ENCODE peak calls at places on chromosome 3, in five cellular contexts. N is AG09309, V is mesothelial cell of epicardium, D is left lung, I is endothelial cell of umbilical vein. G is an unnamed sample.

GRCh38 chr3:80676869-80677268 is 909.1 kb upstream of the ROBO1 start:
- DNase-seq in N (no peak), I (peak; percentile 4), D (no peak), V (no peak), G (no peak)

GRCh38 chr3:40827942-40828688 is 303.4 kb downstream of the ZNF621 start:
- DNase-seq in N (no peak), V (no peak), I (no peak), D (no peak), G (no peak)

GRCh38 chr3:30655187-30655812 is 48.9 kb downstream of the TGFBR2 start:
- DNase-seq in N (no peak), I (peak; percentile 83), D (no peak), V (no peak), G (no peak)

GRCh38 chr3:113747719-113748046 is 848 bp downstream of the ATP6V1A start:
- DNase-seq in N (no peak), V (no peak), D (no peak), I (no peak), G (no peak)

GRCh38 chr3:57545636-57546268 is 1.6 kb upstream of the DNAH12 start:
- DNase-seq in I (no peak), N (no peak), D (no peak), V (no peak), G (no peak)

GRCh38 chr3:176514297-176514696 is 683.0 kb downstream of the TBL1XR1 start:
- DNase-seq in V (no peak), I (peak; percentile 73), D (no peak), N (peak; percentile 17), G (peak; percentile 5)

GRCh38 chr3:194091141-194091540 is 44.8 kb upstream of the HES1 start:
- DNase-seq in I (no peak), N (peak; percentile 38), D (no peak), V (no peak), G (no peak)

GRCh38 chr3:167302710-167303109 is 77.4 kb downstream of the ZBBX start:
- DNase-seq in V (no peak), N (no peak), I (no peak), D (no peak), G (no peak)

GRCh38 chr3:172082269-172082668 is 42.9 kb downstream of the FNDC3B start:
- DNase-seq in D (no peak), I (no peak), N (peak; percentile 97), V (no peak), G (peak; percentile 90)

GRCh38 chr3:149207475-149207874 is 14.2 kb downstream of the CP start:
- DNase-seq in N (no peak), D (no peak), I (no peak), V (no peak), G (no peak)

GRCh38 chr3:159929181-159929893 is 59.3 kb upstream of the IL12A start:
- DNase-seq in D (no peak), V (no peak), I (peak; percentile 70), N (peak; percentile 66), G (peak; percentile 42)

GRCh38 chr3:72095521-72095920 is 310.6 kb upstream of the PROK2 start:
- DNase-seq in V (no peak), I (no peak), N (no peak), D (no peak), G (no peak)

GRCh38 chr3:81788650-81789049 is 27.2 kb upstream of the GBE1 start:
- DNase-seq in V (no peak), N (no peak), I (no peak), D (no peak), G (no peak)

GRCh38 chr3:113441051-113441770 is at the start of gene CFAP44:
- DNase-seq in N (no peak), V (peak; percentile 88), I (peak; percentile 61), D (peak; percentile 89), G (peak; percentile 15)

GRCh38 chr3:141505166-141505565 is 18.3 kb downstream of the RASA2 start:
- DNase-seq in D (no peak), V (no peak), N (no peak), I (no peak), G (no peak)

GRCh38 chr3:169619793-169620192 is 43.7 kb downstream of the MECOM start:
- DNase-seq in N (no peak), V (no peak), I (peak; percentile 73), D (no peak), G (no peak)

GRCh38 chr3:41148901-41149300 is 50.4 kb upstream of the CTNNB1 start:
- DNase-seq in N (no peak), I (peak; percentile 91), V (no peak), D (no peak), G (no peak)

GRCh38 chr3:156135921-156136655 is 15.7 kb downstream of the KCNAB1 start:
- DNase-seq in V (no peak), I (peak; percentile 13), N (no peak), D (no peak), G (no peak)

GRCh38 chr3:150787741-150788370 is 24.9 kb upstream of the SIAH2 start:
- DNase-seq in D (peak; percentile 96), N (peak; percentile 8), V (peak; percentile 86), I (peak; percentile 60), G (no peak)

GRCh38 chr3:5376761-5377160 is 189.3 kb downstream of the EDEM1 start:
- DNase-seq in D (peak; percentile 39), V (no peak), N (no peak), I (no peak), G (no peak)

GRCh38 chr3:24119321-24119751 is 174.2 kb downstream of the NR1D2 start:
- DNase-seq in D (peak; percentile 60), I (no peak), N (peak; percentile 31), V (no peak), G (no peak)

GRCh38 chr3:191141728-191142127 is 57.3 kb upstream of the OSTN start:
- DNase-seq in D (no peak), I (peak; percentile 89), N (peak; percentile 59), V (no peak), G (peak; percentile 8)

GRCh38 chr3:115245437-115245836 is 98.3 kb upstream of the ZBTB20 start:
- DNase-seq in D (no peak), I (peak; percentile 85), V (no peak), N (peak; percentile 76), G (peak; percentile 71)

GRCh38 chr3:4887177-4887576 is 92.1 kb upstream of the BHLHE40 start:
- DNase-seq in D (no peak), V (no peak), I (no peak), N (no peak), G (no peak)

GRCh38 chr3:187922704-187923393 is 177.6 kb upstream of the BCL6 start:
- DNase-seq in N (no peak), D (no peak), V (no peak), I (no peak), G (no peak)

GRCh38 chr3:131704084-131704483 is 201.3 kb upstream of the MRPL3 start:
- DNase-seq in V (no peak), N (no peak), D (no peak), I (no peak), G (no peak)

GRCh38 chr3:150184426-150185071 is 213.9 kb upstream of the PFN2 start:
- DNase-seq in D (no peak), V (no peak), I (no peak), N (no peak), G (no peak)

GRCh38 chr3:31918179-31919165 is 62.6 kb downstream of the OSBPL10 start:
- DNase-seq in V (no peak), N (no peak), D (no peak), I (peak; percentile 26), G (no peak)

GRCh38 chr3:55203486-55204010 is 275.7 kb upstream of the LRTM1 start:
- DNase-seq in I (no peak), N (no peak), D (no peak), V (no peak), G (no peak)

GRCh38 chr3:157174265-157174615 is 14.3 kb upstream of the CCNL1 start:
- DNase-seq in D (peak; percentile 76), V (no peak), N (no peak), I (peak; percentile 21), G (no peak)

GRCh38 chr3:112437146-112438022 is 61.9 kb downstream of the BTLA start:
- DNase-seq in V (no peak), D (no peak), I (peak; percentile 33), N (peak; percentile 11), G (peak; percentile 0)
- TF ChIP-seq CTCF in V (peak; percentile 16), D (no peak), I (peak; percentile 36), N (peak; percentile 61), G (peak; percentile 54)

GRCh38 chr3:134464693-134465385 is 20.9 kb downstream of the ANAPC13 start:
- DNase-seq in V (no peak), I (no peak), D (no peak), N (no peak), G (no peak)
- TF ChIP-seq CTCF in V (no peak), I (no peak), D (no peak), N (peak; percentile 13), G (no peak)

DNA sequence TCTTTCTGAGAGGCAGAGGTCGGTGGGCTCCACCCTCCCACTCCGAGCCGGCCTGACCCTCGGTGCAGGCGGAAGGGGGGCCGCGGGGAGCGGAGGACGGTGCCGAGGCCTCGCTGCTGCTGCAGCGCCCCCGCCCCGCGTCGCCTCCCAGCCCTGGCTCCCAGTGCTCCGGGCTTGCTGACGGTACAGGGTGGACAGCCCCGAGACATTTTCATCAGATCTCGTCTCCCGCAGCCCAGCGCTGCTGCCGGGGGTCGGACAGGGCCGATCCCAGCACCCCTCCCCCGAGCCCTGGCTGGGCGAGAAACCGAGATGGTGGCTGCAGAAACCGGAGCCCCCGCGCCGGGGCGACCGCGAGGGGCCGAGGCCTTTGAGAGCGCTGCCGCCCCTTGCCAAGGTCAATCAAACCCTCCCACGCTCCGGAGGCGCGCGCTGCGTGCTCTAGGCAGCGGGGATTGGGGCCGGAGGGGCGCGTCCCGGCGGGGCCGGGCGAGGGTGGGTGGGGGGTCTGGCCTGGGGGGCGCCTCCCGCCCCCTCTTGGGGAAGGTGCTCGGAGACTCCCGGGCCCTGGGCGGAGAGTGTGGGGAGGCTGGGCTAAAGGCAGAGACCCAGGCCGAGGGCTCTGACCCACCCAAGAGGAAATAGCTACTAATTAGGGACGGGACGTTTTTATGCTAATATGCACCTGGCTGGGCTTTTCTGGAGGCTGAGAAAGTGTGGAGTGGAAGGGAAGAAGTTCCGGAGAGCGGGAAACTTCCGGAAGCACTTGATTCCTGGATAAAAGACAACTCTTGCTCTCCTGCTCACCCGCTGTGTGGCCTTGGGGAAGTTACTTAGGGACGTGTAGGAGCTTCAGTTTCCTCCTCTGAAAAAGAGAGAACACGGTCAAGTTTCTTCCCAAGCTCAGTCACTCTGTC is 42.7 kb downstream of the EPHB3 start:
- DNase-seq in V (peak; percentile 59), I (no peak), D (no peak), N (no peak), G (no peak)
- TF ChIP-seq CTCF in V (peak; percentile 15), I (no peak), D (no peak), N (no peak), G (peak; percentile 0)

GRCh38 chr3:143970773-143971366 is 753 bp upstream of the DIPK2A start:
- DNase-seq in N (no peak), I (peak; percentile 74), D (peak; percentile 92), V (peak; percentile 73), G (no peak)
- TF ChIP-seq CTCF in N (no peak), I (peak; percentile 18), D (no peak), V (peak; percentile 8), G (no peak)

GRCh38 chr3:37988931-37989525 is 1.6 kb upstream of the VILL start:
- DNase-seq in D (no peak), N (no peak), V (no peak), I (no peak), G (no peak)
- TF ChIP-seq CTCF in D (no peak), N (no peak), V (no peak), I (no peak), G (no peak)

GRCh38 chr3:1439395-1439794 is 346.6 kb downstream of the CNTN6 start:
- DNase-seq in V (no peak), I (no peak), N (no peak), D (no peak), G (no peak)
- TF ChIP-seq CTCF in V (no peak), I (no peak), N (no peak), D (no peak), G (no peak)